ENCODE peak calls at places on chromosomes 2 and 18, in seven cellular contexts. C is GM13977; I is activated CD8-positive, alpha-beta memory T cell treated with anti-CD3 and anti-CD28 coated beads, Interleukin-2, amount 50 U/mL, for 4 hours; F is fibroblast of villous mesenchyme; D is HFFc6; L is neural crest cell; N is EL. T is an unnamed sample.

GRCh38 chr18:47627030-47627429 is 303.4 kb downstream of the SMAD2 start:
- DNase-seq in F (no peak), D (no peak), C (no peak), N (no peak), I (no peak), L (no peak), T (no peak)

GRCh38 chr2:46849741-46850474 is 65.7 kb downstream of the MCFD2 start:
- DNase-seq in L (no peak), C (no peak), F (peak), I (no peak), D (peak), N (no peak), T (peak)

GRCh38 chr2:239121600-239122012 is 273.7 kb downstream of the TWIST2 start:
- DNase-seq in D (no peak), C (no peak), N (no peak), L (peak), I (no peak), F (no peak), T (no peak)

GRCh38 chr2:201985740-201986735 is 47.6 kb upstream of the FZD7 start:
- DNase-seq in N (no peak), I (no peak), C (no peak), F (no peak), D (no peak), L (no peak), T (peak)

GRCh38 chr18:31546476-31546875 is 45.2 kb upstream of the TTR start:
- DNase-seq in N (no peak), C (no peak), I (no peak), D (no peak), L (no peak), F (no peak), T (no peak)

GRCh38 chr2:177397501-177398289 is 5.1 kb downstream of the AGPS start:
- DNase-seq in I (no peak), L (no peak), N (peak), F (peak), D (peak), C (no peak), T (peak)

GRCh38 chr18:23438608-23439366 is 14.3 kb upstream of the RIOK3 start:
- DNase-seq in I (no peak), C (no peak), L (no peak), N (no peak), D (no peak), F (no peak), T (no peak)

GRCh38 chr2:154433010-154433409 is 265.5 kb upstream of the KCNJ3 start:
- DNase-seq in I (no peak), D (no peak), F (no peak), N (no peak), L (no peak), C (no peak), T (no peak)

GRCh38 chr2:239917957-239918481 is 107.1 kb downstream of the NDUFA10 start:
- DNase-seq in F (no peak), N (no peak), D (no peak), L (no peak), I (no peak), C (no peak), T (no peak)